ENCODE peak calls at places on chromosomes 2 and 18, in seven cellular contexts. U is HCT116, M is uterus, S is SK-N-SH, H is H1, B is stomach, P is breast epithelium. F is an unnamed sample.

GRCh38 chr2:70683455-70683854 is 84.5 kb downstream of the ADD2 start:
- DNase-seq in U (no peak), M (no peak), S (no peak), H (no peak), B (no peak), P (no peak), F (no peak)

GRCh38 chr2:148524519-148524919 is 120.0 kb upstream of the EPC2 start:
- DNase-seq in U (no peak), M (no peak), S (no peak), H (no peak), B (no peak), P (no peak), F (no peak)

GRCh38 chr2:6140509-6140908 is 448.3 kb downstream of the SOX11 start:
- DNase-seq in U (no peak), M (no peak), S (no peak), H (no peak), B (no peak), P (no peak), F (no peak)

GRCh38 chr2:11155326-11156059 is at the start of gene SLC66A3:
- DNase-seq in U (peak), M (no peak), S (no peak), H (peak), B (no peak), P (no peak), F (peak)

GRCh38 chr2:20099780-20100179 is 48.4 kb upstream of the LAPTM4A start:
- DNase-seq in U (no peak), M (no peak), S (no peak), H (no peak), B (no peak), P (no peak), F (no peak)

GRCh38 chr2:219184116-219184515 is 6.0 kb downstream of the RETREG2 start:
- DNase-seq in U (no peak), M (no peak), S (no peak), H (no peak), B (no peak), P (no peak), F (no peak)

GRCh38 chr2:55049794-55050132 is 488 bp downstream of the RTN4 start:
- DNase-seq in U (no peak), M (no peak), S (no peak), H (no peak), B (no peak), P (no peak), F (peak)

GRCh38 chr2:200380833-200381542 is 74.5 kb downstream of the SPATS2L start:
- DNase-seq in U (no peak), M (no peak), S (no peak), H (no peak), B (no peak), P (no peak), F (no peak)

GRCh38 chr18:41939326-41939725 is 15.7 kb upstream of the PIK3C3 start:
- DNase-seq in U (no peak), M (no peak), S (no peak), H (no peak), B (no peak), P (no peak), F (no peak)

DNA sequence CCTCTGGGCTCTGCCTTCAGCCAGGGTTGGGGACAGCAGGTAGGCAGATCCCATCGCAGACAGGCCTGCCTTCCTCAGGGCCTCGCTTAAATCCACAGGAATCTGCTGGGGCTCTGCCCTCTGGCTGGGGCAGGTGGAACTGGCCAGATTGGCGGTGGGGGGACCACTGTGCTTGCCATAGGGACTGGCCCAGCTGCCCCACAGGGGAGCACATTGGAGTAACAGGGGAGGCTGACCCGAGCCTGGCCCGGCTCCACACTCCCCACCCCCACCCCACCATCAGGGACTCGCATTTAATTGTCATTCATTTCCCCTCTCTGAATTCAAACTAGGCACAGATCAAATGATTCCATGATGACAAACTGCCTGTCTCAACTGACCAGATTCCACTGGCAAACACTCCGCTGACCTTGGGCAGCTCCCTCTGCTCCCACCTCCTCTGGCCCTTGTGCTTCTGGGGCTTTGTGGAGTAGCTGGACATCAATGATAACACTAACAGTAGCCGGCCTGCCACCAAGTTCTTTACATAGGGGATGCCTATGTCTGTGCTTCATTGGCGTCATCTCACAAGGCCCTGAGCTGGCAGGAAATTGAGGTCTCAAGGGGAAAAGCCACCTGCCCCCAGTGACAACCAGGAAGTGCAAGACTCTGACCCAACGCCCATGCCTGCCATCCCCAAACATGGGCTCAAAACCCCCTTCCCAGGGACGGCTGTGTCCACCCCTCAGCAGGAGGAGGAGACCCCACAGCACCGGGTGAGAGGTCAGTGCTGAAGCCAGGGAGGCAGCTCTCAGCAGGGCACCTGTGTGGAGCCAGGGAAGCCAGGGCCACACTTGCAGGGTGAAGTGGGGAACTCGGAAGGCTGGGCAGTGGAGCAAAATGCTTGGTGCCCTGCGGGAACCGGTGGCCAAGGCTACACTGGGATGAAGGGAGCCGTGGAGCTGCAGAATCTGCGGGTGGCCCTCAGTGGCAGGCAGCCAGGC is 2.1 kb upstream of the B3GNT7 start:
- DNase-seq in U (no peak), M (no peak), S (peak), H (no peak), B (no peak), P (no peak), F (no peak)
- TF ChIP-seq CTCF in U (peak), M (no peak), S (no peak), H (no peak), B (no peak), P (no peak), F (no peak)

DNA sequence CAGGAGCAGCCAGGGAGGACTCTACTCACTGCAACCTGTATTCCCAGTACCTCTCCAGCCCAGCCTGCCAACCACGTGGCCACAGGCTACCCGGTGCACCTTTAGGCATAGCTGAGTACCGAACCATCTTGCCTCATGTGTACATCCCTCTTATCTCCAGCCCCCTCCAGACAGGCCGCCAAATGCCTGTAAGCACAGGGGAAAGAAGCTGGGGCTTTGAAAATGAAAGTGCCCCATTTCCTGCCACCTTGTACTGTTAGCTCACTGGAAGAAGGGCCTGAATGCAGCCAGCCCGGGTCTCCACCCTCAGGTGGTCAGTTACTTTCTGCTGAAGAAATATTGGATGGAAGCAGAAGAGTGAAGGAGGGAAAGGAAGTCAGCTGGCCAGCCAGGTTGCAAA is 27.2 kb upstream of the RFX8 start:
- DNase-seq in U (no peak), M (no peak), S (no peak), H (no peak), B (no peak), P (no peak), F (no peak)
- H3K27ac ChIP-seq in U (no peak), M (no peak), S (no peak), H (no peak), B (no peak), P (no peak), F (no peak)

GRCh38 chr2:64825831-64826496 is 163.2 kb upstream of the SLC1A4 start:
- DNase-seq in U (no peak), M (no peak), S (no peak), H (no peak), B (no peak), P (no peak), F (no peak)
- H3K4me3 ChIP-seq in U (no peak), M (no peak), S (no peak), H (no peak), B (no peak), P (no peak), F (no peak)

GRCh38 chr2:231494669-231495068 is 30.4 kb upstream of the NCL start:
- DNase-seq in U (no peak), M (no peak), S (no peak), H (no peak), B (no peak), P (no peak), F (no peak)
- TF ChIP-seq CTCF in U (no peak), M (no peak), S (no peak), H (no peak), B (no peak), P (no peak), F (no peak)

GRCh38 chr18:9508446-9509025 is 33.2 kb downstream of the RALBP1 start:
- DNase-seq in U (no peak), M (no peak), S (no peak), H (no peak), B (no peak), P (no peak), F (no peak)

GRCh38 chr18:9506046-9506792 is 30.9 kb downstream of the RALBP1 start:
- DNase-seq in U (no peak), M (no peak), S (no peak), H (no peak), B (peak), P (no peak), F (peak)

DNA sequence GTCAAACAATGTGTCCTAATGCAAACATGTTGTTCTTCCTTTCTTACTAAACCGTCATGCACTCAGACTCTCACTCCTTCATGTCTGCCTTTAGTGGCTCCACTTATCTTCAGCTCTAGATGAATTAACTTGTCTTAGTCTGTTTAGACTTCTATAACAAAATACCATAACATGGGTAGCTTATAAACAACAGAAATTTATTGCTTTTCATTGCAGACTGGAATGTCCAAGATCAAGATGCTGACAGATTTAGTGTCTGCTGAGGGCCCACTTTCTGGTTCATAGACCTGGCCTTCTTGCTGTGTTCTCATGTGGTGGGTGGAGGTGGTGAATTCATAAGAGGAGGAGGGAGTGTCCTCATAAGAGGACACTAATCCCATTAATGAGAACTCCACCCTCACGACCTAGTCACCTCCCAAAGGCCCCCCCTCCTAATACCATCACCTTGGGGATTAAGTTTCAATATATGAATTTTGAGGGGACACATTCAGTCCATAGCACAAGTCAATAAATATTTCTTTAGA is 32.3 kb downstream of the RALBP1 start:
- DNase-seq in U (no peak), M (no peak), S (no peak), H (no peak), B (no peak), P (no peak), F (no peak)
- H3K27ac ChIP-seq in U (no peak), M (no peak), S (no peak), H (no peak), B (no peak), P (no peak), F (no peak)

GRCh38 chr18:24039666-24040065 is 25.1 kb downstream of the TTC39C start:
- DNase-seq in U (no peak), M (no peak), S (no peak), H (no peak), B (no peak), P (no peak), F (no peak)

GRCh38 chr18:24049142-24049541 is 34.6 kb downstream of the TTC39C start:
- DNase-seq in U (no peak), M (no peak), S (no peak), H (no peak), B (no peak), P (no peak), F (no peak)

GRCh38 chr18:24043403-24043802 is 28.8 kb downstream of the TTC39C start:
- DNase-seq in U (no peak), M (no peak), S (no peak), H (no peak), B (no peak), P (no peak), F (no peak)
- H3K4me3 ChIP-seq in U (no peak), M (no peak), S (no peak), H (no peak), B (no peak), P (no peak), F (no peak)

F was measured in cardiac muscle cell.